ENCODE peak calls at places on chromosomes 13 and 19, in six cellular contexts. Y is endodermal cell, X is osteoblast, E is GM23248, G is left ventricle myocardium inferior, V is DND-41. S is an unnamed sample.

GRCh38 chr13:41652735-41653361 is 195.5 kb downstream of the RGCC start:
- DNase-seq in Y (no peak), X (peak; percentile 14), E (peak; percentile 80), G (no peak), V (peak; percentile 42), S (no peak)

GRCh38 chr13:72453161-72453560 is 274.3 kb downstream of the MZT1 start:
- DNase-seq in Y (no peak), X (no peak), E (no peak), G (no peak), V (no peak), S (no peak)

GRCh38 chr13:110230661-110231347 is 76.2 kb downstream of the COL4A1 start:
- DNase-seq in Y (no peak), X (no peak), E (no peak), G (no peak), V (no peak), S (no peak)

GRCh38 chr19:49588370-49589122 is 2.4 kb upstream of the PRR12 start:
- DNase-seq in Y (no peak), X (peak; percentile 25), E (no peak), G (no peak), V (no peak), S (no peak)

GRCh38 chr19:13459351-13459750 is 46.9 kb downstream of the CACNA1A start:
- DNase-seq in Y (peak; percentile 46), X (peak; percentile 81), E (no peak), G (no peak), V (no peak), S (no peak)

GRCh38 chr19:51607077-51607476 is 23.1 kb downstream of the SIGLEC5 start:
- DNase-seq in Y (no peak), X (no peak), E (no peak), G (no peak), V (no peak), S (no peak)

GRCh38 chr13:54614729-54615128 is 1586.1 kb downstream of the OLFM4 start:
- DNase-seq in Y (no peak), X (no peak), E (no peak), G (no peak), V (no peak), S (no peak)

GRCh38 chr19:5036733-5037681 is 68.1 kb downstream of the KDM4B start:
- DNase-seq in Y (no peak), X (peak; percentile 91), E (peak; percentile 90), G (peak; percentile 52), V (no peak), S (no peak)

GRCh38 chr19:38838208-38838985 is 6.8 kb upstream of the ECH1 start:
- DNase-seq in Y (no peak), X (peak; percentile 32), E (no peak), G (no peak), V (no peak), S (peak; percentile 19)

GRCh38 chr19:46471116-46471733 is at the start of gene PNMA8A:
- DNase-seq in Y (peak; percentile 96), X (peak; percentile 94), E (peak; percentile 84), G (peak; percentile 74), V (no peak), S (peak; percentile 92)
- H3K27me3 ChIP-seq in Y (no peaks in the 10 kb centered on the region), X (no peaks in the 10 kb centered on the region), E (no peaks in the 10 kb centered on the region), G (peaks cover 36% of the 10 kb centered on the region), V (no peaks in the 10 kb centered on the region), S (no peaks in the 10 kb centered on the region)

GRCh38 chr13:36344173-36344572 is 2.0 kb downstream of the SPART start:
- DNase-seq in Y (no peak), X (no peak), E (peak; percentile 65), G (no peak), V (no peak), S (no peak)

GRCh38 chr13:36345438-36346221 is 564 bp downstream of the SPART start:
- DNase-seq in Y (peak; percentile 91), X (peak; percentile 62), E (peak; percentile 94), G (peak; percentile 62), V (no peak), S (peak; percentile 85)

GRCh38 chr13:36344886-36345437 is 1.2 kb downstream of the SPART start:
- DNase-seq in Y (peak; percentile 57), X (peak; percentile 11), E (no peak), G (no peak), V (no peak), S (no peak)

GRCh38 chr13:36341718-36342117 is 4.5 kb downstream of the SPART start:
- DNase-seq in Y (no peak), X (peak; percentile 43), E (peak; percentile 55), G (no peak), V (no peak), S (no peak)

DNA sequence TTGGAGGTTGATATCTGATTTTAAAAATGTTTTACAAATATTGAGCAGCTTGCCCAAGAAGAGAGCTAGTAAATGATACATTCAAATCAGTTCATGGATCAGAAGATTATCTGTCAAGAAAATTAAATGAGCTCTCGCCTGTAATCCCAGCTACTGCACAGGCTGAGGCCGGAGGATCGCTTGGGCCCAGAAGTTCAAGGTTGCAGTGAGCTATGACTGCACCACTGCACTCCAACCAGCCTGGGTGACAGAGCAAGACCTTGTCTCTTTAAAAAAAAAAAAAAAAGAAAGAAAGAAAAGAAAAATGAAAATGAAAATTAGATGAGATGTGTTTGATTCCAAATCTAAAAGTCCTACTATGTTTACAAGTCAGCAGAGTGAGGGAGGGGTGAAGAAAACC is 2.4 kb downstream of the SPART start:
- DNase-seq in Y (no peak), X (peak; percentile 49), E (no peak), G (no peak), V (no peak), S (no peak)
- H3K4me3 ChIP-seq in Y (peak overlapping the region; percentile 91), X (no peak overlapping the region), E (peak overlapping the region; percentile 93), G (peak overlapping the region; percentile 81), V (no peak overlapping the region), S (no peak overlapping the region)

GRCh38 chr13:24269803-24270202 is 39.6 kb upstream of the C1QTNF9 start:
- DNase-seq in Y (no peak), X (no peak), E (peak; percentile 16), G (no peak), V (no peak), S (no peak)

GRCh38 chr13:24272452-24273161 is 36.8 kb upstream of the C1QTNF9 start:
- DNase-seq in Y (peak; percentile 21), X (no peak), E (no peak), G (no peak), V (no peak), S (no peak)

GRCh38 chr13:24271611-24272451 is 37.5 kb upstream of the C1QTNF9 start:
- DNase-seq in Y (peak; percentile 39), X (peak; percentile 96), E (peak; percentile 66), G (peak; percentile 75), V (peak; percentile 75), S (peak; percentile 83)

GRCh38 chr13:24270639-24271131 is 38.7 kb upstream of the C1QTNF9 start:
- DNase-seq in Y (peak; percentile 52), X (peak; percentile 74), E (peak; percentile 75), G (peak; percentile 65), V (peak; percentile 57), S (peak; percentile 86)

DNA sequence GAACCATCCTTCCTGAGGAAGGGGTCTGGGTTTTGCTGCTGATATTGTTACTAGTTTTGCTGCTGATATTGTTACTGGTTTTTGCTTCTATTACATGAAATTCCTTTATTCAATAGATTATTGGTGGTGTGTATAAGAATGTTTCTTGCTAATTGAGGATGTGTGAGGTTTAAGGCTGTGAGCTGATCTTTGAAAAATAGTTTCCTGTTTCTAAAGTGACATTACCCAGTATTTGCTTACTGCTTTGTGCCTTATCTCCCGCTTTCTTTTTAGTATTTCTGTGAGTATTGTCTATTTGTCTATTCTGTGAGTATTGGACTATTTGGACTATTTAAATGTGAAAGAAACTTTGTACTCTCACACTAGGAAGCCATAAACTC is 38.2 kb upstream of the C1QTNF9 start:
- DNase-seq in Y (no peak), X (no peak), E (no peak), G (no peak), V (no peak), S (no peak)
- H3K27ac ChIP-seq in Y (peak overlapping the region; percentile 72), X (peak overlapping the region; percentile 78), E (peak overlapping the region; percentile 51), G (peak overlapping the region; percentile 91), V (peak overlapping the region; percentile 96), S (no peak overlapping the region)

GRCh38 chr19:35157431-35157830 is 2.9 kb downstream of the FXYD5 start:
- DNase-seq in Y (no peak), X (no peak), E (no peak), G (no peak), V (no peak), S (no peak)

GRCh38 chr19:35154535-35155406 is at the start of gene FXYD5:
- DNase-seq in Y (peak; percentile 87), X (peak; percentile 98), E (peak; percentile 96), G (peak; percentile 72), V (peak; percentile 78), S (peak; percentile 91)

GRCh38 chr19:35155981-35156672 is 1.6 kb downstream of the FXYD5 start:
- DNase-seq in Y (no peak), X (peak; percentile 21), E (no peak), G (no peak), V (no peak), S (no peak)

GRCh38 chr19:35155441-35155840 is 906 bp downstream of the FXYD5 start:
- DNase-seq in Y (no peak), X (peak; percentile 88), E (no peak), G (no peak), V (no peak), S (no peak)

GRCh38 chr19:35156673-35157014 is 2.1 kb downstream of the FXYD5 start:
- DNase-seq in Y (no peak), X (peak; percentile 50), E (no peak), G (no peak), V (no peak), S (no peak)
- H3K27me3 ChIP-seq in Y (peaks cover 27% of the 10 kb centered on the region), X (peaks cover 2% of the 10 kb centered on the region), E (no peaks in the 10 kb centered on the region), G (peaks cover 38% of the 10 kb centered on the region), V (peaks cover 18% of the 10 kb centered on the region), S (no peaks in the 10 kb centered on the region)

GRCh38 chr19:45864629-45865082 is 530 bp downstream of the FOXA3 start:
- DNase-seq in Y (no peak), X (no peak), E (no peak), G (no peak), V (no peak), S (no peak)
- H3K4me3 ChIP-seq in Y (peak overlapping the region; percentile 91), X (no peak overlapping the region), E (no peak overlapping the region), G (peak overlapping the region; percentile 98), V (no peak overlapping the region), S (no peak overlapping the region)

S was measured in aorta.